ENCODE peak calls at places on chromosomes 16 and 17, in nine cellular contexts. G is breast epithelium, A is transverse colon, T is A549, U is uterus, V is K562, C is suprapubic skin, E is spleen, Q is Peyer's patch. W is an unnamed sample.
A peak's percentile ranks its signal among the peaks of the same experiment; 100 is the strongest.

GRCh38 chr16:86378831-86379504 is 131.4 kb upstream of the FOXF1 start:
- DNase-seq in G (no peak), A (no peak), T (no peak), U (no peak), V (no peak), C (no peak), E (no peak), Q (no peak), W (no peak)

GRCh38 chr17:39213852-39214251 is 11.9 kb downstream of the STAC2 start:
- DNase-seq in G (peak; percentile 80), A (no peak), T (peak; percentile 76), U (no peak), V (no peak), C (no peak), E (no peak), Q (no peak), W (no peak)

GRCh38 chr16:8996891-8997290 is 33.2 kb upstream of the USP7 start:
- DNase-seq in G (no peak), A (no peak), T (peak; percentile 43), U (no peak), V (peak; percentile 79), C (no peak), E (no peak), Q (no peak), W (no peak)

GRCh38 chr17:52158450-52159042 is at the start of gene CA10:
- DNase-seq in G (no peak), A (no peak), T (no peak), U (no peak), V (no peak), C (no peak), E (no peak), Q (no peak), W (no peak)

GRCh38 chr16:15523092-15523541 is 88.7 kb downstream of the BMERB1 start:
- DNase-seq in G (no peak), A (peak; percentile 57), T (peak; percentile 71), U (no peak), V (no peak), C (no peak), E (no peak), Q (peak; percentile 73), W (no peak)

GRCh38 chr16:10308305-10309193 is 77.3 kb upstream of the ATF7IP2 start:
- DNase-seq in G (peak; percentile 38), A (no peak), T (no peak), U (no peak), V (no peak), C (no peak), E (no peak), Q (no peak), W (no peak)

GRCh38 chr17:7177210-7177953 is 1.8 kb downstream of the ASGR1 start:
- DNase-seq in G (peak; percentile 54), A (peak; percentile 71), T (peak; percentile 72), U (peak; percentile 64), V (peak; percentile 84), C (no peak), E (peak; percentile 85), Q (peak; percentile 83), W (no peak)

GRCh38 chr16:68396481-68396880 is 51.8 kb downstream of the SMPD3 start:
- DNase-seq in G (peak; percentile 24), A (peak; percentile 69), T (peak; percentile 32), U (no peak), V (no peak), C (no peak), E (peak; percentile 51), Q (peak; percentile 79), W (no peak)

GRCh38 chr16:75931043-75931442 is 204.8 kb upstream of the CPHXL start:
- DNase-seq in G (no peak), A (no peak), T (no peak), U (no peak), V (no peak), C (no peak), E (no peak), Q (no peak), W (no peak)

GRCh38 chr17:77285594-77286390 is 145.0 kb downstream of the SEC14L1 start:
- DNase-seq in G (peak; percentile 68), A (peak; percentile 81), T (peak; percentile 89), U (no peak), V (no peak), C (peak; percentile 82), E (peak; percentile 91), Q (peak; percentile 84), W (no peak)

GRCh38 chr17:16437083-16437482 is 21.7 kb downstream of the TRPV2 start:
- DNase-seq in G (no peak), A (no peak), T (no peak), U (no peak), V (no peak), C (no peak), E (no peak), Q (no peak), W (no peak)

GRCh38 chr17:16435951-16436886 is 20.8 kb downstream of the TRPV2 start:
- DNase-seq in G (no peak), A (no peak), T (no peak), U (no peak), V (no peak), C (no peak), E (no peak), Q (no peak), W (no peak)

GRCh38 chr17:16433514-16433913 is 18.1 kb downstream of the TRPV2 start:
- DNase-seq in G (no peak), A (no peak), T (no peak), U (no peak), V (no peak), C (no peak), E (no peak), Q (no peak), W (no peak)

GRCh38 chr17:16432017-16432416 is 16.6 kb downstream of the TRPV2 start:
- DNase-seq in G (no peak), A (no peak), T (no peak), U (no peak), V (no peak), C (no peak), E (no peak), Q (no peak), W (no peak)

DNA sequence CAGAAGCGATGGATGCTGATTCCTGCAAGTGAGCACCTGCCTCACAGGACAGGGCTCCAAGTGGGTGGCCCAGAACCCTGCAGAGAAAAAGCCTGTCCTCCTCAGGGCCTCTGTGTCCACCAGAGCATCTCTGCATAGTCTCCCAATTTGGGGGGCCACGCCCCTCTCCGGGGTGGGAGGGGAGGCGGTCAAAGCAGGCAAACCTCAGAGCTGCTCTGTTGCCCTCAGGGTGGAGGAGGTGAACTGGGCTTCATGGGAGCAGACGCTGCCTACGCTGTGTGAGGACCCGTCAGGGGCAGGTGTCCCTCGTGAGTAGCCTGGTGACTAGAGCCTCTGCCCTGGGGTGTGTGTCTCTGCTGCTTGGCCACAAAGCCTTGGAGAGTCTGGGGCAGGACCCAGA is 19.3 kb downstream of the TRPV2 start:
- DNase-seq in G (no peak), A (no peak), T (no peak), U (no peak), V (no peak), C (no peak), E (no peak), Q (no peak), W (no peak)
- TF ChIP-seq POLR2A in G (no peak), A (no peak), T (no peak), U (no peak), V (no peak), C (no peak), E (no peak), Q (no peak), W (no peak)

DNA sequence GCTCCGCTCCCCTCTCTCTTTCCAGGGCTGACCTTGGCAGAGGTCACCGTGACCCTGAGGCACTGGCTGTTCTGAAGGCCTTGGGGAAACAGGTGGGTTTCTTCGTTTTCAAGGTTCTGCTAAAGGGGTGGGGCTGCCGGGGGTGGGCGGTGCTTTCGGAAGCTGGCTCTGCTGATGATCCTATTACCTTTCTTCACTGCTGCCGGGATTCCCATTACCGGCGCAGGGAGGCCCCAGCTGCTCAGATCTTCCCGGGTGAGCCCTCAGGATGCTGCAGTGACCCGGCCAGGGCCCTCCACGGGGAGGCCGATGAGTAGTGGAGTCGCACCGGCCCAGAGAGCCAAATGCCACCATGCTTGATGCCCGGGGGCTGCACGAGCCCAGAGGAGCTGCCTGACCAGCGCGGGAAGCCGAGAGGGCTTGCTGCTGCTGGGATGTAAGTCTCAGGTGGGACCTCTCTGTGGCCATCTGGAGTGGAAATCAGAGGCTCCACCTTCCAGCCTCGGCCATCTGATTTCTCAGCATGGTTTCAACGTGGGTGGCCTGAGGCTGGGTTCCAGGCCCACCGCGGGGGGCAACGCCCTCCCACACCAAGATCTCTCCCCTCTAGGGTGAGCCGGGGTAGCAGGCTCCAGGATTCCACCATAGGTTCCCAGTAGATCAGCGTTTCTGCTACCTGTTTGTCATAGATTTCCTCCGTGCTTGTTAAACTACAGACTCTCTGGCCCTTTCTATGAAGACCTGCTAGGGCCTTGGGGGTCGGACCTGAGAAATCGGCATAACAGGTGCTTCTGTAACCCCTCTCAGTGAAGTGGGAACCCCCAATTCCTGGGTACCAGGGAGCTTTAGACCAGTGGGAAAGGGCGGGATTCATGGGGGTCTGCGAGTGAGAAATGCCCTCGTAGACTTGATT is 21.6 kb upstream of the ADCY7 start:
- DNase-seq in G (peak; percentile 13), A (no peak), T (no peak), U (no peak), V (no peak), C (peak; percentile 65), E (no peak), Q (no peak), W (no peak)
- H3K4me1 ChIP-seq in G (no peaks in the 10 kb centered on the region), A (peaks cover 25% of the 10 kb centered on the region), T (peaks cover 15% of the 10 kb centered on the region), U (peaks cover 5% of the 10 kb centered on the region), V (peaks cover 36% of the 10 kb centered on the region), C (peaks cover 33% of the 10 kb centered on the region), E (peaks cover 7% of the 10 kb centered on the region), Q (peaks cover 3% of the 10 kb centered on the region), W (peaks cover 18% of the 10 kb centered on the region)

GRCh38 chr17:59561042-59561441 is 4.4 kb upstream of the DHX40 start:
- DNase-seq in G (no peak), A (no peak), T (peak; percentile 50), U (no peak), V (peak; percentile 58), C (no peak), E (no peak), Q (no peak), W (no peak)

GRCh38 chr17:59558039-59558438 is 7.4 kb upstream of the DHX40 start:
- DNase-seq in G (no peak), A (no peak), T (no peak), U (no peak), V (no peak), C (no peak), E (no peak), Q (no peak), W (no peak)

GRCh38 chr17:59558953-59559352 is 6.5 kb upstream of the DHX40 start:
- DNase-seq in G (no peak), A (no peak), T (no peak), U (no peak), V (no peak), C (no peak), E (no peak), Q (no peak), W (no peak)
- TF ChIP-seq CTCF in G (no peak), A (no peak), T (peak; percentile 44), U (no peak), V (peak; percentile 53), C (no peak), E (no peak), Q (no peak), W (peak; percentile 29)

GRCh38 chr16:1610071-1610840 is 1.6 kb downstream of the IFT140 start:
- DNase-seq in G (peak; percentile 84), A (peak; percentile 94), T (peak; percentile 92), U (peak; percentile 85), V (peak; percentile 89), C (peak; percentile 93), E (peak; percentile 95), Q (peak; percentile 96), W (no peak)
- TF ChIP-seq POLR2A in G (no peak), A (no peak), T (peak; percentile 29), U (no peak), V (peak; percentile 20), C (no peak), E (no peak), Q (no peak), W (no peak)